ENCODE peak calls at places on chromosomes 6 and 20, in five cellular contexts. T, L, F, Y and R are unnamed samples.

GRCh38 chr20:15776773-15777172 is 796.5 kb downstream of the KIF16B start:
- DNase-seq in T (no peak), L (no peak), F (no peak), Y (no peak), R (no peak)

GRCh38 chr6:56279346-56280080 is 32.1 kb upstream of the COL21A1 start:
- DNase-seq in T (no peak), L (no peak), F (no peak), Y (no peak), R (no peak)

GRCh38 chr6:129863664-129864063 is 2.5 kb upstream of the TMEM244 start:
- DNase-seq in T (no peak), L (no peak), F (no peak), Y (no peak), R (no peak)

GRCh38 chr6:50147371-50147770 is 97.6 kb upstream of the DEFB112 start:
- DNase-seq in T (no peak), L (no peak), F (no peak), Y (peak; percentile 10), R (no peak)

GRCh38 chr6:13429406-13429753 is 58.0 kb downstream of the GFOD1 start:
- DNase-seq in T (no peak), L (no peak), F (no peak), Y (no peak), R (no peak)

GRCh38 chr6:54103485-54103884 is 7.8 kb upstream of the MLIP start:
- DNase-seq in T (no peak), L (no peak), F (no peak), Y (no peak), R (no peak)

GRCh38 chr6:18022398-18023231 is 35.2 kb upstream of the KIF13A start:
- DNase-seq in T (no peak), L (no peak), F (no peak), Y (peak; percentile 66), R (no peak)

GRCh38 chr20:53664121-53664520 is 70.5 kb upstream of the ZNF217 start:
- DNase-seq in T (no peak), L (no peak), F (no peak), Y (peak; percentile 53), R (no peak)

GRCh38 chr6:137126875-137127485 is 46.5 kb downstream of the IL22RA2 start:
- DNase-seq in T (no peak), L (no peak), F (no peak), Y (no peak), R (no peak)

GRCh38 chr20:54320148-54320607 is 112.3 kb downstream of the PFDN4 start:
- DNase-seq in T (no peak), L (no peak), F (no peak), Y (peak; percentile 12), R (no peak)

GRCh38 chr6:47083586-47084047 is 41.5 kb upstream of the ADGRF1 start:
- DNase-seq in T (peak; percentile 93), L (peak; percentile 96), F (peak; percentile 18), Y (peak; percentile 85), R (peak; percentile 74)

GRCh38 chr6:107488875-107489635 is 862 bp upstream of the SOBP start:
- DNase-seq in T (peak; percentile 43), L (peak; percentile 48), F (no peak), Y (peak; percentile 38), R (peak; percentile 16)

GRCh38 chr6:7633361-7633760 is 43.4 kb downstream of the SNRNP48 start:
- DNase-seq in T (no peak), L (no peak), F (no peak), Y (no peak), R (no peak)

GRCh38 chr6:92495246-92495645 is 924.1 kb downstream of the EPHA7 start:
- DNase-seq in T (no peak), L (no peak), F (no peak), Y (no peak), R (no peak)

GRCh38 chr6:129507059-129507807 is 202.7 kb downstream of the ARHGAP18 start:
- DNase-seq in T (no peak), L (no peak), F (no peak), Y (no peak), R (no peak)

GRCh38 chr20:219290-220115 is 7.6 kb upstream of the DEFB129 start:
- DNase-seq in T (no peak), L (no peak), F (no peak), Y (peak; percentile 60), R (no peak)

GRCh38 chr20:13671500-13672288 is 33.0 kb upstream of the TASP1 start:
- DNase-seq in T (no peak), L (no peak), F (no peak), Y (peak; percentile 49), R (no peak)

GRCh38 chr6:36706339-36706738 is 8.7 kb downstream of the RAB44 start:
- DNase-seq in T (no peak), L (no peak), F (no peak), Y (no peak), R (no peak)

GRCh38 chr6:112114577-112115223 is 27.3 kb downstream of the FAM229B start:
- DNase-seq in T (no peak), L (no peak), F (no peak), Y (no peak), R (no peak)

GRCh38 chr6:3208096-3208774 is 19.2 kb downstream of the TUBB2B start:
- DNase-seq in T (no peak), L (no peak), F (no peak), Y (no peak), R (no peak)

GRCh38 chr6:26064619-26065257 is 22.5 kb upstream of the HFE start:
- DNase-seq in T (no peak), L (no peak), F (no peak), Y (peak; percentile 74), R (no peak)

GRCh38 chr20:17859002-17859615 is 109.5 kb downstream of the SNX5 start:
- DNase-seq in T (no peak), L (no peak), F (peak; percentile 43), Y (no peak), R (no peak)

GRCh38 chr6:56041591-56041990 is 166.2 kb upstream of the BMP5 start:
- DNase-seq in T (no peak), L (no peak), F (no peak), Y (no peak), R (no peak)

GRCh38 chr6:18893540-18894269 is 506.6 kb downstream of the RNF144B start:
- DNase-seq in T (no peak), L (no peak), F (no peak), Y (no peak), R (no peak)

GRCh38 chr20:12748359-12748994 is 260.3 kb upstream of the SPTLC3 start:
- DNase-seq in T (no peak), L (no peak), F (no peak), Y (peak; percentile 59), R (no peak)

GRCh38 chr6:142301421-142302391 is at the start of gene ADGRG6:
- DNase-seq in T (peak; percentile 25), L (no peak), F (no peak), Y (peak; percentile 33), R (no peak)

GRCh38 chr6:69416739-69417138 is 380.1 kb downstream of the LMBRD1 start:
- DNase-seq in T (no peak), L (no peak), F (no peak), Y (peak; percentile 85), R (no peak)

DNA sequence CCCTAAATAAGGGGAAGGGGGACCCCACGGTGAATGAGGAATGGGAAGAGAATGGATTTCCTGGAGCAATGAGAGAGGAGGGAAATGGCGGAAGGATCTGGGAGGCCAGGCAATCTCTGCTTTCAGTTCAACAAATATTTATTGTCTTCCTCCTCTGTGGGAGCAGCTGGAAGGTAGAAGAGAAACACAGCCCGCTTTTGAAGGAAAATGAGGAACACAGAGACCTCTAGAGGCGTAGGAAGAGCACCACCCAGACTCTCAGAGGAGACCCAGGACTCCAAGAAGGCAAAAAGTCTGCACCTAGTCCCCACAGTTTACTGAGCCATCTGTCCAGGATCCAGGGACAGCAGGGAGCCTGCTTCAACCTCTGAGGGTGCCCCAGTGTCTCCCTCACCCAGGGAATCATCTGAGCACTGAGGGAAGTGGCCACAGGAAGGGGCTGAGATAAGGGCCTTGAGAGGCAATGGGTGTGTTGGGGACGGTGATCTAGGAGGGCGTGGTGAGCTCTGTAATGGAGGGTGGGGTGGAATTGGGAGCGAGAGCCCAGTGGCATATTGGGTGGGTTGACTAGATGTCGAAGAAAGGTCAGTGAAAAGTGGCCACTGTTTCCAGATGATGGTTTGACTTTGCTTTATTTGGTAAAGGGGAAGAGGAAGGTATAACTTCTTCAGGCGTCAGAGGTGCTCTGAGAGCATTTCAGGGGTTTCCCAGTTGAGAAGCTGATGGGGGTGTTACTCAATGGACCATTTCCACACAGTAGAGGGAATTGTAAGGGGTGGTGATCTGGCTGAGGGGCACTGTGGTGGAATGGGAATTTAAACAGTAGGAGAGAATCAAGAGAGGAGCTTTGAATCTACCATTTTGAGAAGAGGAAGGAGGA is 610 bp downstream of the PSORS1C1 start:
- DNase-seq in T (no peak), L (no peak), F (no peak), Y (peak; percentile 64), R (no peak)
- TF ChIP-seq CTCF in T (peak; percentile 34), L (no peak), F (peak; percentile 48), Y (peak; percentile 54), R (no peak)

GRCh38 chr6:130995783-130996447 is 67.1 kb downstream of the EPB41L2 start:
- DNase-seq in T (no peak), L (no peak), F (no peak), Y (no peak), R (no peak)

GRCh38 chr6:130997061-130997753 is 65.8 kb downstream of the EPB41L2 start:
- DNase-seq in T (no peak), L (no peak), F (no peak), Y (peak; percentile 96), R (no peak)

GRCh38 chr6:130994319-130995097 is 68.5 kb downstream of the EPB41L2 start:
- DNase-seq in T (no peak), L (no peak), F (no peak), Y (no peak), R (no peak)

GRCh38 chr6:130993292-130993765 is 69.7 kb downstream of the EPB41L2 start:
- DNase-seq in T (no peak), L (no peak), F (no peak), Y (no peak), R (no peak)

DNA sequence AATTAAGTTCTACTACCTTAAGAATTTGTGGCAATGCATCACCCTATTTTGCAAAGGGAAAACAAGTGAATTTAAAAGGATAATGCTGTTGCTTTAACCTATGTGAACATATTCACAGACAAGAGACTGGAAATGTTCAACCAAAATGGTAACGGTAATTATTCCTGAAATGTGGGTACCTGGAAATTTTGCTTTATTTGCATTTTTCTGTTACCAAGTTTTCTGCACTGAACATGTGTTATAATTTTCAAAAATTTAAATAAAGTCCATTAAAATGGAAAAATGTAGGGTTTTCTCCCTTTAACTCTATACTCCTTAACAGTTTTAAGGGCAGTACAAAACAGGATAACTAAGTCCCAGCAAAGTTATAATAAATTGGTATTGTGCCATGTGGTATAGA is 66.4 kb downstream of the EPB41L2 start:
- DNase-seq in T (no peak), L (no peak), F (no peak), Y (no peak), R (no peak)
- H3K4me1 ChIP-seq in T (peaks cover 62% of the 10 kb centered on the region), L (peaks cover 6% of the 10 kb centered on the region), F (no peaks in the 10 kb centered on the region), Y (peaks cover 45% of the 10 kb centered on the region), R (peaks cover 30% of the 10 kb centered on the region)

DNA sequence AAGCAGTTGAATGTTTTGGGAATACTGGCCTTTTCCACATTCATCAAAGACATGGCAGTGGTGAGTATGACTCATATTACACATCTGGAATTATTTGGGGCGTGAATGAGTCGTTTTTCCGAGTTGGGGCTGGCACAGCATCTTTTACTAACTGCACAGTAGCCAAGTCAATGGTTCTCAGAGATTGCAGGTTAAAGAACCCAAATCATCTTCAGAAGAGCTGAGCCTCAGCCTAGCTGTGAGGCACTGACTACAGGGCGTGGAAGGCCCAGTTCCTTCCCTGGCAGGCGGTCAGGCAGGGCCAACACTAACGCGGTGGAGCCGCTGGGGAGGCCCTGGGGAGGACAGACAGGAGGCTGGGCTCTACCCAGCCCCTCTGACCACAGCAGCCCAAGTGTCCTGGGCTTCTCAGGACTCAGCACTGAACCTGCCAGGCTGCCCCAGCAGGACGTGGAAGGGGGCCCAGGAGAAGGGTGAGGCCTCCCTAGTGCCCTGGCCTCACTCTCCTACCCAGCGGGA is 20.1 kb upstream of the HELZ2 start:
- DNase-seq in T (no peak), L (no peak), F (no peak), Y (no peak), R (peak; percentile 23)
- TF ChIP-seq CTCF in T (no peak), L (no peak), F (no peak), Y (no peak), R (no peak)

GRCh38 chr20:47361268-47361665 is 4.8 kb upstream of the ZMYND8 start:
- DNase-seq in T (no peak), L (no peak), F (no peak), Y (no peak), R (no peak)
- H3K4me1 ChIP-seq in T (peaks cover 66% of the 10 kb centered on the region), L (peaks cover 33% of the 10 kb centered on the region), F (peaks cover 20% of the 10 kb centered on the region), Y (peaks cover 45% of the 10 kb centered on the region), R (peaks cover 53% of the 10 kb centered on the region)